ENCODE peak calls at places on chromosomes 3 and 15, in six cellular contexts. One of them, this sample, is unnamed.

GRCh38 chr3:157832588-157832987 is 273.6 kb downstream of the SHOX2 start:
- DNase-seq in uterus: no peak
- DNase-seq in iris pigment epithelial cell: no peak
- DNase-seq in aorta: no peak
- DNase-seq in HFF-Myc: peak
- DNase-seq in stimulated activated CD4-positive, alpha-beta T cell treated with anti-CD3 and anti-CD28 coated beads, Interleukin-1b, Interleukin-23, amount 100 ng/mL, for 24 hours: no peak
- DNase-seq in this sample: no peak

GRCh38 chr3:65473746-65474145 is 565.0 kb downstream of the MAGI1 start:
- DNase-seq in HFF-Myc: no peak
- DNase-seq in iris pigment epithelial cell: peak
- DNase-seq in uterus: no peak
- DNase-seq in stimulated activated CD4-positive, alpha-beta T cell treated with anti-CD3 and anti-CD28 coated beads, Interleukin-1b, Interleukin-23, amount 100 ng/mL, for 24 hours: no peak
- DNase-seq in aorta: no peak
- DNase-seq in this sample: no peak

GRCh38 chr15:27530994-27531393 is 560.0 kb downstream of the GABRG3 start:
- DNase-seq in uterus: no peak
- DNase-seq in aorta: no peak
- DNase-seq in stimulated activated CD4-positive, alpha-beta T cell treated with anti-CD3 and anti-CD28 coated beads, Interleukin-1b, Interleukin-23, amount 100 ng/mL, for 24 hours: no peak
- DNase-seq in iris pigment epithelial cell: no peak
- DNase-seq in HFF-Myc: no peak
- DNase-seq in this sample: no peak

GRCh38 chr15:92810418-92811138 is 89.5 kb upstream of the CHD2 start:
- DNase-seq in iris pigment epithelial cell: peak
- DNase-seq in aorta: peak
- DNase-seq in uterus: peak
- DNase-seq in stimulated activated CD4-positive, alpha-beta T cell treated with anti-CD3 and anti-CD28 coated beads, Interleukin-1b, Interleukin-23, amount 100 ng/mL, for 24 hours: peak
- DNase-seq in HFF-Myc: peak
- DNase-seq in this sample: peak

GRCh38 chr3:86109434-86109833 is 881.5 kb downstream of the VGLL3 start:
- DNase-seq in iris pigment epithelial cell: no peak
- DNase-seq in aorta: no peak
- DNase-seq in stimulated activated CD4-positive, alpha-beta T cell treated with anti-CD3 and anti-CD28 coated beads, Interleukin-1b, Interleukin-23, amount 100 ng/mL, for 24 hours: no peak
- DNase-seq in HFF-Myc: no peak
- DNase-seq in uterus: no peak
- DNase-seq in this sample: no peak

GRCh38 chr15:91521996-91522395 is 331.5 kb upstream of the SLCO3A1 start:
- DNase-seq in stimulated activated CD4-positive, alpha-beta T cell treated with anti-CD3 and anti-CD28 coated beads, Interleukin-1b, Interleukin-23, amount 100 ng/mL, for 24 hours: no peak
- DNase-seq in uterus: no peak
- DNase-seq in aorta: no peak
- DNase-seq in HFF-Myc: no peak
- DNase-seq in iris pigment epithelial cell: peak
- DNase-seq in this sample: no peak

GRCh38 chr15:68935400-68935937 is 5.1 kb downstream of the SPESP1 start:
- DNase-seq in aorta: no peak
- DNase-seq in stimulated activated CD4-positive, alpha-beta T cell treated with anti-CD3 and anti-CD28 coated beads, Interleukin-1b, Interleukin-23, amount 100 ng/mL, for 24 hours: no peak
- DNase-seq in HFF-Myc: no peak
- DNase-seq in iris pigment epithelial cell: no peak
- DNase-seq in uterus: no peak
- DNase-seq in this sample: no peak

GRCh38 chr3:119700269-119700919 is 2.4 kb upstream of the CFAP91 start:
- DNase-seq in stimulated activated CD4-positive, alpha-beta T cell treated with anti-CD3 and anti-CD28 coated beads, Interleukin-1b, Interleukin-23, amount 100 ng/mL, for 24 hours: no peak
- DNase-seq in uterus: no peak
- DNase-seq in HFF-Myc: no peak
- DNase-seq in aorta: no peak
- DNase-seq in iris pigment epithelial cell: peak
- DNase-seq in this sample: peak

GRCh38 chr3:136750209-136750921 is 1.8 kb downstream of the STAG1 start:
- DNase-seq in stimulated activated CD4-positive, alpha-beta T cell treated with anti-CD3 and anti-CD28 coated beads, Interleukin-1b, Interleukin-23, amount 100 ng/mL, for 24 hours: no peak
- DNase-seq in aorta: no peak
- DNase-seq in HFF-Myc: no peak
- DNase-seq in uterus: no peak
- DNase-seq in iris pigment epithelial cell: no peak
- DNase-seq in this sample: peak

GRCh38 chr3:100423611-100424010 is 22.3 kb downstream of the LNP1 start:
- DNase-seq in stimulated activated CD4-positive, alpha-beta T cell treated with anti-CD3 and anti-CD28 coated beads, Interleukin-1b, Interleukin-23, amount 100 ng/mL, for 24 hours: no peak
- DNase-seq in uterus: no peak
- DNase-seq in aorta: no peak
- DNase-seq in iris pigment epithelial cell: no peak
- DNase-seq in HFF-Myc: no peak
- DNase-seq in this sample: no peak

GRCh38 chr3:177452487-177452886 is 255.2 kb upstream of the TBL1XR1 start:
- DNase-seq in aorta: no peak
- DNase-seq in uterus: peak
- DNase-seq in stimulated activated CD4-positive, alpha-beta T cell treated with anti-CD3 and anti-CD28 coated beads, Interleukin-1b, Interleukin-23, amount 100 ng/mL, for 24 hours: no peak
- DNase-seq in HFF-Myc: no peak
- DNase-seq in iris pigment epithelial cell: peak
- DNase-seq in this sample: no peak

GRCh38 chr3:58531956-58532355 is 5.0 kb downstream of the ACOX2 start:
- DNase-seq in uterus: no peak
- DNase-seq in iris pigment epithelial cell: peak
- DNase-seq in stimulated activated CD4-positive, alpha-beta T cell treated with anti-CD3 and anti-CD28 coated beads, Interleukin-1b, Interleukin-23, amount 100 ng/mL, for 24 hours: no peak
- DNase-seq in aorta: no peak
- DNase-seq in HFF-Myc: no peak
- DNase-seq in this sample: no peak

GRCh38 chr3:41866298-41866697 is 95.6 kb downstream of the ULK4 start:
- DNase-seq in uterus: no peak
- DNase-seq in stimulated activated CD4-positive, alpha-beta T cell treated with anti-CD3 and anti-CD28 coated beads, Interleukin-1b, Interleukin-23, amount 100 ng/mL, for 24 hours: no peak
- DNase-seq in HFF-Myc: no peak
- DNase-seq in iris pigment epithelial cell: no peak
- DNase-seq in aorta: no peak
- DNase-seq in this sample: no peak

GRCh38 chr3:48555231-48555948 is 1.2 kb downstream of the PFKFB4 start:
- DNase-seq in uterus: no peak
- DNase-seq in iris pigment epithelial cell: no peak
- DNase-seq in aorta: no peak
- DNase-seq in HFF-Myc: no peak
- DNase-seq in stimulated activated CD4-positive, alpha-beta T cell treated with anti-CD3 and anti-CD28 coated beads, Interleukin-1b, Interleukin-23, amount 100 ng/mL, for 24 hours: no peak
- DNase-seq in this sample: no peak

GRCh38 chr3:2837893-2838292 is 272.3 kb downstream of the IL5RA start:
- DNase-seq in stimulated activated CD4-positive, alpha-beta T cell treated with anti-CD3 and anti-CD28 coated beads, Interleukin-1b, Interleukin-23, amount 100 ng/mL, for 24 hours: no peak
- DNase-seq in aorta: no peak
- DNase-seq in iris pigment epithelial cell: no peak
- DNase-seq in HFF-Myc: no peak
- DNase-seq in uterus: no peak
- DNase-seq in this sample: no peak

GRCh38 chr15:49741721-49742120 is 120.9 kb downstream of the DTWD1 start:
- DNase-seq in HFF-Myc: no peak
- DNase-seq in uterus: no peak
- DNase-seq in aorta: no peak
- DNase-seq in stimulated activated CD4-positive, alpha-beta T cell treated with anti-CD3 and anti-CD28 coated beads, Interleukin-1b, Interleukin-23, amount 100 ng/mL, for 24 hours: no peak
- DNase-seq in iris pigment epithelial cell: no peak
- DNase-seq in this sample: peak

GRCh38 chr3:155065537-155065936 is 14.6 kb upstream of the MME start:
- DNase-seq in uterus: no peak
- DNase-seq in aorta: no peak
- DNase-seq in stimulated activated CD4-positive, alpha-beta T cell treated with anti-CD3 and anti-CD28 coated beads, Interleukin-1b, Interleukin-23, amount 100 ng/mL, for 24 hours: no peak
- DNase-seq in iris pigment epithelial cell: peak
- DNase-seq in HFF-Myc: no peak
- DNase-seq in this sample: no peak